ENCODE peak calls at places on chromosomes 13 and 19, in five cellular contexts. P, M, G, K and W are unnamed samples.

GRCh38 chr19:3370728-3371591 is 4.6 kb downstream of the NFIC start:
- DNase-seq in P (no peak), M (no peak), G (no peak), K (no peak), W (no peak)

GRCh38 chr19:19410553-19411550 is 5.4 kb downstream of the GATAD2A start:
- DNase-seq in P (no peak), M (no peak), G (no peak), K (no peak), W (no peak)

GRCh38 chr13:100887729-100888151 is 213.1 kb upstream of the TMTC4 start:
- DNase-seq in P (no peak), M (no peak), G (no peak), K (no peak), W (no peak)

GRCh38 chr19:17998827-17999150 is 9.2 kb upstream of the ARRDC2 start:
- DNase-seq in P (no peak), M (no peak), G (no peak), K (no peak), W (no peak)

GRCh38 chr13:112174476-112175110 is 107.6 kb downstream of the SOX1 start:
- DNase-seq in P (no peak), M (no peak), G (no peak), K (no peak), W (peak; percentile 67)

GRCh38 chr19:16888629-16889371 is at the start of gene F2RL3:
- DNase-seq in P (peak; percentile 71), M (peak; percentile 81), G (no peak), K (no peak), W (peak; percentile 47)

GRCh38 chr13:61151062-61151461 is 264.6 kb downstream of the PCDH20 start:
- DNase-seq in P (no peak), M (no peak), G (no peak), K (no peak), W (no peak)

GRCh38 chr13:99176309-99177276 is 24.1 kb upstream of the UBAC2 start:
- DNase-seq in P (peak; percentile 85), M (peak; percentile 74), G (peak; percentile 58), K (peak; percentile 64), W (peak; percentile 77)

GRCh38 chr19:10102787-10103236 is 334 bp upstream of the ANGPTL6 start:
- DNase-seq in P (peak; percentile 53), M (no peak), G (no peak), K (no peak), W (no peak)

GRCh38 chr19:44684892-44685847 is 13.8 kb upstream of the CEACAM16 start:
- DNase-seq in P (no peak), M (peak; percentile 47), G (peak; percentile 37), K (no peak), W (peak; percentile 18)

GRCh38 chr19:17757125-17757524 is 5.8 kb downstream of the FCHO1 start:
- DNase-seq in P (peak; percentile 76), M (no peak), G (no peak), K (no peak), W (no peak)

GRCh38 chr19:37991841-37992248 is 84.8 kb downstream of the SIPA1L3 start:
- DNase-seq in P (no peak), M (no peak), G (peak; percentile 21), K (no peak), W (no peak)

GRCh38 chr13:25977216-25977615 is 74.6 kb downstream of the SHISA2 start:
- DNase-seq in P (no peak), M (no peak), G (no peak), K (peak; percentile 80), W (no peak)

GRCh38 chr13:111531505-111531904 is 211.1 kb downstream of the TEX29 start:
- DNase-seq in P (no peak), M (no peak), G (no peak), K (no peak), W (no peak)

GRCh38 chr13:95745752-95746151 is 68.8 kb downstream of the DNAJC3 start:
- DNase-seq in P (no peak), M (no peak), G (no peak), K (no peak), W (no peak)

GRCh38 chr19:3041756-3042517 is 12.9 kb upstream of the TLE2 start:
- DNase-seq in P (no peak), M (peak; percentile 56), G (no peak), K (no peak), W (no peak)

GRCh38 chr19:22137791-22138190 is 59.0 kb downstream of the ZNF676 start:
- DNase-seq in P (no peak), M (no peak), G (no peak), K (no peak), W (no peak)

GRCh38 chr19:2578391-2578826 is 102.5 kb downstream of the GADD45B start:
- DNase-seq in P (no peak), M (no peak), G (no peak), K (no peak), W (no peak)

GRCh38 chr19:6092329-6093286 is 17.7 kb downstream of the RFX2 start:
- DNase-seq in P (no peak), M (peak; percentile 78), G (peak; percentile 56), K (peak; percentile 34), W (no peak)

GRCh38 chr13:49265822-49266221 is 18.1 kb downstream of the CDADC1 start:
- DNase-seq in P (no peak), M (no peak), G (no peak), K (no peak), W (no peak)

GRCh38 chr19:2173841-2174577 is 10.3 kb downstream of the DOT1L start:
- DNase-seq in P (no peak), M (no peak), G (peak; percentile 52), K (no peak), W (no peak)

GRCh38 chr13:21637296-21637695 is 33.3 kb upstream of the MICU2 start:
- DNase-seq in P (no peak), M (peak; percentile 62), G (peak; percentile 50), K (no peak), W (peak; percentile 73)

GRCh38 chr13:62387642-62388041 is 972.0 kb upstream of the PCDH20 start:
- DNase-seq in P (peak; percentile 6), M (no peak), G (no peak), K (no peak), W (no peak)

GRCh38 chr19:1471514-1472107 is 7.4 kb downstream of the C19orf25 start:
- DNase-seq in P (no peak), M (no peak), G (no peak), K (no peak), W (no peak)

GRCh38 chr13:108728370-108728769 is 99.0 kb downstream of the MYO16 start:
- DNase-seq in P (no peak), M (no peak), G (peak; percentile 33), K (peak; percentile 67), W (no peak)

GRCh38 chr13:46184277-46184699 is 2.3 kb upstream of the LCP1 start:
- DNase-seq in P (peak; percentile 24), M (peak; percentile 56), G (peak; percentile 28), K (peak; percentile 13), W (peak; percentile 81)

GRCh38 chr19:7197760-7198696 is 96.2 kb downstream of the INSR start:
- DNase-seq in P (peak; percentile 97), M (peak; percentile 96), G (peak; percentile 86), K (peak; percentile 59), W (peak; percentile 89)

GRCh38 chr13:75161804-75162203 is 320.2 kb downstream of the TBC1D4 start:
- DNase-seq in P (no peak), M (no peak), G (no peak), K (no peak), W (no peak)

GRCh38 chr13:113796211-113796875 is 37.3 kb downstream of the TMEM255B start:
- DNase-seq in P (no peak), M (no peak), G (no peak), K (no peak), W (no peak)

GRCh38 chr13:99774644-99775043 is 196.9 kb downstream of the ZIC5 start:
- DNase-seq in P (no peak), M (no peak), G (no peak), K (no peak), W (no peak)

DNA sequence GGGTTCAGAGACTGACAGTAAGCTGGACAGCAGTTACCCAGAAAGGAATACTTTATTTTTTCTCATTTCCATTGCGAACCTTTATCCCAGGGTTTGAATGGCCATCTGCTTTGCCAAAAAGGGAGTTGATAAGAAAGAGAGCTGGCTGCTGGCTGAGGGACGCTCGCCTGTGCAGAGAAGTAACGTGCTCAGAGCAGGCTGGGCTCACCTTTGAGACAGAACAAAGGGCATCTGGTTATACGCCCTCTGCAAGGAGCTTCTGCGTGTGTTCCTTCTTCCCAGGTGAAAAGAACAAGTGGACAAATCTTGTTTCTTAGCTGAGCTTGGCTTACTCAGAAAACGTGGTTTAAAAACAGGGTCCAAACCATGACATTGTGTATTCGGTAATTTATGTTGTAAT is 47.4 kb downstream of the EFNB2 start:
- DNase-seq in P (no peak), M (no peak), G (no peak), K (no peak), W (no peak)
- H3K4me3 ChIP-seq in P (no peak overlapping the region), M (no peak overlapping the region), G (no peak overlapping the region), K (no peak overlapping the region), W (no peak overlapping the region)

GRCh38 chr19:35905178-35905727 is 2.8 kb downstream of the TYROBP start:
- DNase-seq in P (no peak), M (no peak), G (no peak), K (no peak), W (no peak)
- TF ChIP-seq GABPA in P (no peak), M (no peak), G (no peak), K (no peak), W (no peak)

GRCh38 chr13:102800145-102801041 is 1.5 kb downstream of the BIVM start:
- DNase-seq in P (peak; percentile 95), M (peak; percentile 83), G (peak; percentile 66), K (no peak), W (peak; percentile 90)
- TF ChIP-seq POLR2AphosphoS5 in P (peak; percentile 20), M (peak; percentile 59), G (peak; percentile 36), K (no peak), W (peak; percentile 53)

GRCh38 chr19:49808762-49809154 is 4.3 kb downstream of the FUZ start:
- DNase-seq in P (peak; percentile 99), M (peak; percentile 96), G (peak; percentile 59), K (peak; percentile 94), W (no peak)

GRCh38 chr19:49806613-49806946 is 6.5 kb downstream of the FUZ start:
- DNase-seq in P (no peak), M (no peak), G (no peak), K (no peak), W (no peak)

GRCh38 chr19:49807174-49807830 is 5.8 kb downstream of the FUZ start:
- DNase-seq in P (no peak), M (no peak), G (no peak), K (no peak), W (peak; percentile 85)

GRCh38 chr19:49809155-49809986 is 3.7 kb downstream of the FUZ start:
- DNase-seq in P (peak; percentile 79), M (no peak), G (peak; percentile 35), K (no peak), W (no peak)

DNA sequence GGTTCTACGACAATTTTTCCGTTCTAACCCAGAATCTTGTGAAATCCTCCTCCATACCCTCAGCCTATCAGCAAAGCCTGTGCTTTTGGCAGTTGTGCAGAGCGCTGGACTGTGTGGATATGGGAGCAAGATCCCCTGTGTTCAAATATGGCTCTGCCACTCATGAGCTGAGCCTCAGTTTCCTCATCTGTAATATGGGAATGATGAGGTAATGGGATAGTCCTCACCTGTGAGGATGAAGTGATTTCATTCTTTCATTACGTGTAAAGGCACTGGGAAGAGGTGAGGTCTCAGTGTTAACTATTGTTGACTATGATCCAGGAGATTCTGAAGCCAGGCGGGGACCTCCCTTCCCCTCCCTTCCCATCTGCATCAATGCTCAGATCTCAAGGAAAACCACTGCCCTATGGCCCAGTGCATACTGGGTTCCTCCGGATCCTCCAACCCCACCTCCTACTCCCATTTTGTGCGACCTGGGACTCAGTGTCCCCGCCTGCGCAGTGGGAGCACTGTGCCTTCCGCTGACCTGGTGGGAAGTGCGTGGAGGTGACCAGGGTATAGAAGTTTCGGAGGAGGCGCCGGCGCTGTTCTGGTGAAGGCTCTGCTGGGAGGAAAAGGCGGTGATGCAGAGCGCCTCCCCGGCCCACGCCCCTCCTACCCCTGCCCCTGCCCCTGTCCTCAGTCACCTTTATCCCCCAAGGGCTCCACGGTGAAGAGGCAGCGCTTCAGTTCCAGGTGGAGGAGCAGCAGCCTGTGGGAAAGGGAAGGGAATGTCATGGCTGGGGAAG is 5.0 kb downstream of the FUZ start:
- DNase-seq in P (no peak), M (no peak), G (no peak), K (no peak), W (peak; percentile 18)
- H3K4me3 ChIP-seq in P (no peak overlapping the region), M (no peak overlapping the region), G (no peak overlapping the region), K (peak overlapping the region; percentile 61), W (no peak overlapping the region)